ENCODE peak calls at places on chromosomes 11 and 22, in seven cellular contexts. A is psoas muscle, E is thoracic aorta, T is Peyer's patch, C is IMR-90, Z is left lung, F is K562. W is an unnamed sample.

GRCh38 chr11:111540114-111540920 is at the start of gene LAYN:
- DNase-seq in A (peak; percentile 56), E (peak; percentile 12), T (peak; percentile 53), C (peak; percentile 62), Z (peak; percentile 83), F (no peak), W (peak; percentile 76)

GRCh38 chr11:64619811-64620285 is 28.8 kb downstream of the SLC22A12 start:
- DNase-seq in A (peak; percentile 31), E (no peak), T (no peak), C (peak; percentile 49), Z (no peak), F (peak; percentile 73), W (peak; percentile 44)

GRCh38 chr11:96314326-96315050 is 28.5 kb downstream of the MAML2 start:
- DNase-seq in A (no peak), E (no peak), T (no peak), C (peak; percentile 72), Z (no peak), F (no peak), W (no peak)

GRCh38 chr22:20183823-20184222 is 33.0 kb upstream of the CCDC188 start:
- DNase-seq in A (no peak), E (no peak), T (no peak), C (no peak), Z (no peak), F (no peak), W (no peak)

GRCh38 chr11:60282291-60282690 is 1.8 kb downstream of the MS4A4A start:
- DNase-seq in A (no peak), E (no peak), T (no peak), C (no peak), Z (no peak), F (no peak), W (no peak)

GRCh38 chr11:8235925-8236324 is 27.8 kb downstream of the LMO1 start:
- DNase-seq in A (no peak), E (no peak), T (no peak), C (no peak), Z (no peak), F (no peak), W (no peak)

GRCh38 chr11:10201343-10201742 is 92.7 kb downstream of the SBF2 start:
- DNase-seq in A (no peak), E (no peak), T (no peak), C (no peak), Z (no peak), F (no peak), W (no peak)

GRCh38 chr11:78228467-78228866 is 39.7 kb downstream of the USP35 start:
- DNase-seq in A (no peak), E (no peak), T (no peak), C (peak; percentile 55), Z (no peak), F (peak; percentile 62), W (no peak)

GRCh38 chr11:78039919-78040671 is 17.0 kb upstream of the KCTD14 start:
- DNase-seq in A (peak; percentile 74), E (peak; percentile 46), T (peak; percentile 75), C (peak; percentile 85), Z (peak; percentile 88), F (peak; percentile 52), W (peak; percentile 91)

DNA sequence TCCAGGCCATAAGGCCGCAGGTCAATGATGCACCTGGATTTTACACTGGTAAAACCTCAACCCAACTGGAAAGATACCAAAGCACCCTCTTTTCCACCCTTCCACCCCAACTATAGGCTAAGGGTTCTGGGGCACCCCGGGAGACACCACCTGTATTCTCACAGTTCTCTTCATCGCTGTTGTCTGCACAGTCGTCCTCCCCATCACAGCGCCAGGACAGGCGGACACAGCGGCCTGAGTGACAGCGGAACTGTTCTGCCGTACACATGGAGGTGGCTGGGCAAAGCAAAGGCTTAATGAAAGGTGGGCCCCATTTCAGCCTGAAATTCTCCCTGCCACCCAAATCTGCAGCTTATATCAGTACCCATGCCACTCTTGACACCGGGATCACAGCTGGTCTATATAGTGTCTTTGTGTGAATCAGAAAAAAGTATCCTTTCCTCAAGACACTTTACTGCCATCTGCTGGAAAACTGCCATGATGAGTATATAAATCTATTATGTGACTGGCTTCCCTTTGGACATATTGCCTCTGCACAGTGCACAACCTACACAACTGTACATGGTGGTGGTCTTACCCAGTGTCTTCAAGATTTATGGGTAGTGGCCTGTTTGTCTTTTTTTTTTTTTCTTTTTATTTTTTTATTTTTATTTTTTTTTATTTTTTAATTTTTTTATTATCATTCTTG is 21.5 kb downstream of the LRP4 start:
- DNase-seq in A (no peak), E (no peak), T (no peak), C (peak; percentile 37), Z (no peak), F (no peak), W (no peak)
- TF ChIP-seq CTCF in A (no peak), E (no peak), T (no peak), C (peak; percentile 27), Z (no peak), F (peak; percentile 34), W (peak; percentile 35)

DNA sequence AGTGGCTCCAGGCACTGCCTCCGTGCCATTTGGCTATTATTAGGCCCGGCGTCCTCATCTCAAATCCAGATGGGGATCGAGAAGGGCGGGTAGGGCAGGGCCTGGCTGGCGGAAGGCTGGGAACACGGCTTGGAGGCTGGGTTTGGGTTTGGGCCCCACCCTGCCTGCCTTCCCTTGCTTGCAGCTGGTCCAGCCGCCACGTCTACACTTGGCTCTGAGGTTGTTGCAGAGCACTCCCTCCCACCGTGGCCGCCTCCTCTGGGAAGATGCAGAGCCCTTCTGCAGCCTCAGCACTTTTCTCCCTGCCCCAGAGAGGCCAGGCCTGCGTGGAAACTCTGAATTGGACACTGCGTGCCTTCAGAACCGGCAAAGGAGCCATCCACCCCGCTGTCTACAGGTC is 5.2 kb upstream of the SMTN start:
- DNase-seq in A (peak; percentile 86), E (peak; percentile 67), T (no peak), C (peak; percentile 41), Z (peak; percentile 81), F (no peak), W (no peak)
- H3K4me3 ChIP-seq in A (no peak overlapping the region), E (peak overlapping the region; percentile 32), T (no peak overlapping the region), C (no peak overlapping the region), Z (no peak overlapping the region), F (no peak overlapping the region), W (no peak overlapping the region)

GRCh38 chr11:129391864-129392263 is 16.2 kb downstream of the BARX2 start:
- DNase-seq in A (no peak), E (no peak), T (no peak), C (no peak), Z (no peak), F (no peak), W (no peak)
- H3K4me1 ChIP-seq in A (no peaks in the 10 kb centered on the region), E (no peaks in the 10 kb centered on the region), T (no peaks in the 10 kb centered on the region), C (no peaks in the 10 kb centered on the region), Z (no peaks in the 10 kb centered on the region), F (no peaks in the 10 kb centered on the region), W (no peaks in the 10 kb centered on the region)

DNA sequence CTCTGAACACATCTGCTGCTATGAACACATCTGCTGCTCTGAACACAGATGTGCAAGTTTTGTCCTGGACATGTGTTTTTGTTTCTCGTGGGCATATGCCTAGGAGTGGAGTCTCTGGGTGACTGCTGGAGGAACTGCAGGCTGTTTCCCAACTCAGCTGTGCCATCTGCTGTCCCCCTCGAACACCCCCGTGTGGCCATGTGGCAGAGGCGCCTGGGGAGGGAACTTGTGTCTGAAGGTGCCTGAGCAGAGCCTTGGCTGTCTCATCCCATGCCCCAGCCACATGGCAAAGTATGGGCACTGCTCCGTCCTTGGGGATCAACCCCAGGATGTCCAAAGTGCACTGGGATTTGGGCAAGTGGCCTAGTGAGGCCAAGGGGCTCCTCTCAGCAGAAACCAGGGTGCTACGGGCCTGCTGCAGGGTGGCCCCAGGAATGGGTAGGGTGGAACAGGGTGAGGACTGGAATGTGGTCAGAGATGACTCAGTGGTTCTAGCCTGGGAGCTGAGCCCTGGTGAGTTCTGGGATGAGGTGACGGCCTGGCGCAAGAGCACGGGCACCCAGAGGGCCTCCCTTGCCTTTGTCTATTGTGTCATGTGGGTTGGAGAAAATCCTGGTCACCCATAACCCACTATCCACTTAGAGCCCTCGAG is 14.7 kb downstream of the GATD1 start:
- DNase-seq in A (no peak), E (no peak), T (peak; percentile 75), C (peak; percentile 74), Z (peak; percentile 82), F (peak; percentile 36), W (no peak)
- TF ChIP-seq CTCF in A (peak; percentile 11), E (no peak), T (no peak), C (peak; percentile 25), Z (peak; percentile 25), F (peak; percentile 41), W (peak; percentile 18)

W was measured in BE2C.